ENCODE peak calls at places on chromosomes 6 and 20, in four cellular contexts. G is K562, Z is A549, A is HepG2. E is an unnamed sample.

GRCh38 chr6:130390890-130391289 is 25.1 kb downstream of the TMEM200A start:
- DNase-seq in G (no peak), Z (no peak), A (no peak), E (no peak)

GRCh38 chr6:17869010-17869752 is 118.3 kb downstream of the KIF13A start:
- DNase-seq in G (peak), Z (no peak), A (no peak), E (no peak)

GRCh38 chr20:4607287-4607713 is 114.4 kb upstream of the PRND start:
- DNase-seq in G (peak), Z (peak), A (peak), E (peak)

GRCh38 chr20:50190251-50191064 is at the start of gene CEBPB:
- DNase-seq in G (peak), Z (peak), A (peak), E (no peak)

GRCh38 chr6:101747711-101748110 is 354.2 kb downstream of the GRIK2 start:
- DNase-seq in G (no peak), Z (no peak), A (no peak), E (no peak)

GRCh38 chr6:119978274-119978889 is 628.8 kb upstream of the MAN1A1 start:
- DNase-seq in G (no peak), Z (peak), A (peak), E (no peak)

GRCh38 chr20:13099676-13100075 is 90.9 kb downstream of the SPTLC3 start:
- DNase-seq in G (no peak), Z (no peak), A (no peak), E (no peak)

GRCh38 chr6:11212625-11213024 is 19.8 kb downstream of the NEDD9 start:
- DNase-seq in G (no peak), Z (peak), A (no peak), E (no peak)

GRCh38 chr6:67345946-67346345 is 1289.1 kb upstream of the ADGRB3 start:
- DNase-seq in G (no peak), Z (no peak), A (peak), E (no peak)

GRCh38 chr6:108353853-108354252 is 59.0 kb downstream of the AFG1L start:
- DNase-seq in G (no peak), Z (no peak), A (no peak), E (no peak)
- TF ChIP-seq CHD4 in G (no peak), Z (no peak), A (no peak), E (no peak)

DNA sequence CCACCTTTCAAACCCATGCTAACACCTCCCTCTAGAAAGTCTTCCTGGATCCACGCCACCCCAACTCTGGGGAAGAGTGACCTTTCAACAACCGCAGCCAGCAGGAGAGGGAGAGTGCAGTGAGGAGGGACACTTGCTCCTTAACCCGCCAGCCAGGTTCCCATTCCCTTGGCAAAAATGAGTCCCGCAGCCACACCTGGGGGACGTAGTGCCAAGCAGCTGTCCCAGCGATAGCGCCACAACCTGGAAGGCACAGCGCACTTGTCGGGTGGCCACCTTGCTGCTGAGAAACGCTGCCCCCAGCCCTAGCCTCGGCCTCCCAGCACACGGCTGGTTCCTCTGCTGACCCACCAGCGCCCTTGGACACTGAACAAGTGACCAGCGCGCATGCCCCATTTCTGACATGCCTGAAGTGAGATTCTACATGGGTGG is 119.3 kb downstream of the JPH2 start:
- DNase-seq in G (no peak), Z (no peak), A (no peak), E (no peak)
- TF ChIP-seq CHD4 in G (no peak), Z (no peak), A (no peak), E (no peak)

DNA sequence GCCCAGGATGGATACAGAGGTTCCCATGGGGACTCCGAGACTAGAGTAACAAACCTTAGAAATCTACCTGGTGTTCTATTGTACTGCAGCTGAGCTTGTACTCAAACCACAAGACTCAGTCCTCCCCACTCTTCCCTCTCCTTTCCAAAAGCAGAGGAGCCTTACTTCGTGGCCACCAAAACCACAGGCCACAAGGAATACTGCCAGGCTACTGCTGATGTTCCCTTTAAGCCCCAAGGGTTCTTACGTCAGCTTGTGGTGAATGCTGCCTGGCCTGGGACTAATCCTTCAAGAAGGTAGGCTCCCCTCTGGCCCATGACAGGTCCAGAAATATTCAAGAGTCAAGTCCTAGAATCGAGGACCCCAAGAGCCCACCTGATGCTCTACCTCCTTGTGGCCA is 10.5 kb upstream of the DEFB128 start:
- DNase-seq in G (no peak), Z (no peak), A (no peak), E (no peak)
- TF ChIP-seq CHD4 in G (no peak), Z (no peak), A (no peak), E (no peak)

DNA sequence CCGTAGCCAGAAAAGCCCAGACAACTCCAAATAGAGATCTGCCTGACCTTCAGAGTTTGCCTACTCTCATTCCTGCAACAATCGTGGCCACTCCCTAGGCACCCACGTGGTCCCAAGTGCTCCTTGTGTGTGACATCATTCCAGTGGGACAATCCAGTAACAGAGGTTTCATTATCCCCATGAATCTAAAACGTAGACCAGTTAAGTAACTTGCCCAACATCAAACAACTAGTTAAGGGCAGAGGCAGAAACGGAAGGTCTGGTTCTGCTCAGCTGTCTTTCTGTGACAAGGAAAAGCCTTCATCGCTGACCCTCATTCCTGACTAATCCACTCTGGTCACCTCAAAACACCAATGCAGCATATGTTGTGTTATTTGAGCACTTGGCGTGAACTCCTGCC is 261.4 kb upstream of the JARID2 start:
- DNase-seq in G (no peak), Z (peak), A (peak), E (no peak)
- TF ChIP-seq CHD4 in G (no peak), Z (no peak), A (no peak), E (no peak)

DNA sequence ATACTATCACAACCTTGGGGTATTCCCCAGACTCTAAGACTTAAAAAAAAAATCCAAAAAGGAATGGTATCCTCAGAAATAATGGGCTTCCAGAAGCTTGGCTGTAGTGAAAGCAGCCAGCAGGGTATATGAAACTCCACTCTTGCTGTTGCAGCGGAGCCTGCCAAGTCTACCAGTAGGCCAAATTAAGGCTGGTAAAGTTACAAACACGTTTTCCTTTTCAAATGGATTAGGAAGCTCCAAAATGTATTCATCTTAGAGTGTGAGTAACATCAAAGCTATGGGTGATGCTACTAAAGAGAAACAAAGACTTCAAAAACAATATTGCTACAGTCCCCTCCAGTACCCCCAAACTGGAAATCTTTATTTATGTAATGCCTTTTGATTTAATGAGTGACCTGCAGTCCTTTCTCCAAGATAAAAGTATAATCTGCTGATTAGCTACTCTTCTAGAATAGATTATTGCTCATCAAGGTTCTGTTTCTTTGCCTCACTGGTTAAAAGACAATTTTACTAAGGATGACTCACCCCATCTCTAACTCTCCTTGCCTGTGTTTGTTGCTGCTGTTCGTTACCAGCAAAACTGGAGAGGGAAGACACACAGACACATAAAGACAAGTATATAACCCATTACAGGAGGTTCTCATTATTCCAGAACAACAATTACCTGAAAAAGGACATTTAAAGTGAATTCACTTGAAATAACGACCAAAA is 84.9 kb downstream of the BTBD9 start:
- DNase-seq in G (no peak), Z (no peak), A (no peak), E (no peak)
- TF ChIP-seq CHD4 in G (no peak), Z (no peak), A (no peak), E (no peak)

E was measured in GM12878.